ENCODE peak calls at places on chromosomes 2 and 18, in five cellular contexts. U, E, Z, N and W are unnamed samples.
A peak's percentile ranks its signal among the peaks of the same experiment; 100 is the strongest.

GRCh38 chr2:193580176-193580950 is 1385.6 kb upstream of the TMEFF2 start:
- DNase-seq in E (no peak), U (no peak), Z (no peak), N (no peak), W (no peak)

GRCh38 chr2:207231962-207232361 is 66.2 kb upstream of the KLF7 start:
- DNase-seq in E (no peak), Z (no peak), N (no peak), U (no peak), W (no peak)

GRCh38 chr2:55899881-55900280 is 23.7 kb downstream of the EFEMP1 start:
- DNase-seq in E (no peak), N (no peak), Z (no peak), U (no peak), W (no peak)

GRCh38 chr2:33134086-33134763 is 187.5 kb downstream of the LTBP1 start:
- DNase-seq in U (no peak), E (no peak), Z (peak; percentile 51), N (no peak), W (no peak)

GRCh38 chr2:222672068-222672401 is 577 bp downstream of the MOGAT1 start:
- DNase-seq in U (no peak), Z (no peak), N (no peak), E (no peak), W (no peak)

GRCh38 chr2:236934166-236934565 is 151.5 kb upstream of the COPS8 start:
- DNase-seq in Z (no peak), N (no peak), U (no peak), E (no peak), W (no peak)

GRCh38 chr2:179106342-179107178 is 56.6 kb upstream of the CCDC141 start:
- DNase-seq in N (no peak), Z (no peak), E (no peak), U (peak; percentile 94), W (no peak)

GRCh38 chr18:54159916-54160315 is 64.6 kb downstream of the MBD2 start:
- DNase-seq in U (no peak), N (no peak), E (no peak), Z (no peak), W (no peak)

GRCh38 chr2:241039416-241039815 is 41.0 kb downstream of the SNED1 start:
- DNase-seq in E (no peak), U (no peak), N (no peak), Z (no peak), W (no peak)

GRCh38 chr18:71878226-71878625 is 665.9 kb downstream of the CBLN2 start:
- DNase-seq in E (no peak), U (no peak), Z (no peak), N (no peak), W (no peak)

GRCh38 chr2:58131191-58132011 is 84.8 kb downstream of the VRK2 start:
- DNase-seq in U (no peak), N (no peak), Z (no peak), E (no peak), W (no peak)

GRCh38 chr2:1887915-1888314 is 143.6 kb upstream of the PXDN start:
- DNase-seq in N (no peak), Z (no peak), E (no peak), U (no peak), W (no peak)

GRCh38 chr2:108637304-108637669 is 82.0 kb upstream of the RANBP2 start:
- DNase-seq in E (no peak), U (no peak), Z (peak; percentile 55), N (no peak), W (no peak)

GRCh38 chr2:20434588-20435294 is 12.1 kb upstream of the RHOB start:
- DNase-seq in U (peak; percentile 54), Z (no peak), N (no peak), E (no peak), W (no peak)

GRCh38 chr2:19419211-19419880 is 60.9 kb upstream of the OSR1 start:
- DNase-seq in U (no peak), Z (no peak), E (no peak), N (no peak), W (no peak)

GRCh38 chr2:215619989-215620388 is 184.1 kb upstream of the FN1 start:
- DNase-seq in E (no peak), N (no peak), U (no peak), Z (peak; percentile 53), W (no peak)

GRCh38 chr2:70671059-70671685 is 96.8 kb downstream of the ADD2 start:
- DNase-seq in E (no peak), Z (no peak), N (no peak), U (no peak), W (no peak)

GRCh38 chr2:238996331-238997136 is 148.6 kb downstream of the TWIST2 start:
- DNase-seq in Z (no peak), E (no peak), N (no peak), U (no peak), W (no peak)

GRCh38 chr2:151478011-151478410 is 68.3 kb downstream of the RIF1 start:
- DNase-seq in N (no peak), U (no peak), E (no peak), Z (no peak), W (no peak)

GRCh38 chr2:193141-193552 is 70.7 kb downstream of the SH3YL1 start:
- DNase-seq in N (peak; percentile 25), U (no peak), E (no peak), Z (no peak), W (no peak)